ENCODE peak calls at places on chromosome 1, in six cellular contexts. One of them, this sample, is unnamed.
A peak's percentile ranks its signal among the peaks of the same experiment; 100 is the strongest.

GRCh38 chr1:37732111-37732780 is 32.7 kb downstream of the EPHA10 start:
- DNase-seq in body of pancreas: no peak
- DNase-seq in tibial nerve: no peak
- DNase-seq in CD8-positive, alpha-beta T cell: no peak
- DNase-seq in upper lobe of right lung: peak; percentile 15
- DNase-seq in GM23248: no peak
- DNase-seq in this sample: peak; percentile 88

GRCh38 chr1:17617787-17618557 is 78.5 kb downstream of the ARHGEF10L start:
- DNase-seq in upper lobe of right lung: peak; percentile 76
- DNase-seq in body of pancreas: no peak
- DNase-seq in tibial nerve: peak; percentile 40
- DNase-seq in CD8-positive, alpha-beta T cell: no peak
- DNase-seq in GM23248: peak; percentile 76
- DNase-seq in this sample: no peak

GRCh38 chr1:198300451-198300850 is 143.7 kb downstream of the NEK7 start:
- DNase-seq in upper lobe of right lung: no peak
- DNase-seq in body of pancreas: no peak
- DNase-seq in GM23248: no peak
- DNase-seq in CD8-positive, alpha-beta T cell: no peak
- DNase-seq in tibial nerve: no peak
- DNase-seq in this sample: no peak

GRCh38 chr1:101190441-101190840 is 46.4 kb upstream of the S1PR1 start:
- DNase-seq in GM23248: peak; percentile 51
- DNase-seq in tibial nerve: no peak
- DNase-seq in body of pancreas: no peak
- DNase-seq in CD8-positive, alpha-beta T cell: no peak
- DNase-seq in upper lobe of right lung: no peak
- DNase-seq in this sample: no peak

GRCh38 chr1:29415156-29415830 is 179.0 kb downstream of the PTPRU start:
- DNase-seq in GM23248: no peak
- DNase-seq in upper lobe of right lung: no peak
- DNase-seq in CD8-positive, alpha-beta T cell: no peak
- DNase-seq in body of pancreas: no peak
- DNase-seq in tibial nerve: no peak
- DNase-seq in this sample: no peak

GRCh38 chr1:234863596-234863995 is 253.6 kb upstream of the IRF2BP2 start:
- DNase-seq in CD8-positive, alpha-beta T cell: no peak
- DNase-seq in upper lobe of right lung: no peak
- DNase-seq in body of pancreas: no peak
- DNase-seq in tibial nerve: no peak
- DNase-seq in GM23248: peak; percentile 90
- DNase-seq in this sample: peak; percentile 45

GRCh38 chr1:205512059-205513045 is 7.9 kb downstream of the CDK18 start:
- DNase-seq in upper lobe of right lung: no peak
- DNase-seq in tibial nerve: no peak
- DNase-seq in CD8-positive, alpha-beta T cell: no peak
- DNase-seq in GM23248: peak; percentile 32
- DNase-seq in body of pancreas: no peak
- DNase-seq in this sample: peak; percentile 50

GRCh38 chr1:42340093-42340492 is 5.1 kb upstream of the FOXJ3 start:
- DNase-seq in tibial nerve: no peak
- DNase-seq in body of pancreas: peak; percentile 55
- DNase-seq in CD8-positive, alpha-beta T cell: no peak
- DNase-seq in upper lobe of right lung: no peak
- DNase-seq in GM23248: peak; percentile 34
- DNase-seq in this sample: peak; percentile 79

GRCh38 chr1:67307251-67308060 is at the start of gene IL12RB2:
- DNase-seq in body of pancreas: peak; percentile 39
- DNase-seq in upper lobe of right lung: peak; percentile 63
- DNase-seq in GM23248: peak; percentile 5
- DNase-seq in CD8-positive, alpha-beta T cell: no peak
- DNase-seq in tibial nerve: no peak
- DNase-seq in this sample: peak; percentile 51

GRCh38 chr1:189693140-189693539 is 784.5 kb downstream of the BRINP3 start:
- DNase-seq in CD8-positive, alpha-beta T cell: no peak
- DNase-seq in tibial nerve: no peak
- DNase-seq in body of pancreas: no peak
- DNase-seq in GM23248: no peak
- DNase-seq in upper lobe of right lung: no peak
- DNase-seq in this sample: no peak

GRCh38 chr1:175783126-175783722 is 39.8 kb upstream of the TNR start:
- DNase-seq in GM23248: peak; percentile 23
- DNase-seq in CD8-positive, alpha-beta T cell: no peak
- DNase-seq in tibial nerve: no peak
- DNase-seq in upper lobe of right lung: no peak
- DNase-seq in body of pancreas: no peak
- DNase-seq in this sample: no peak

GRCh38 chr1:33460947-33461629 is 11.4 kb upstream of the ZSCAN20 start:
- DNase-seq in tibial nerve: no peak
- DNase-seq in upper lobe of right lung: peak; percentile 42
- DNase-seq in GM23248: no peak
- DNase-seq in CD8-positive, alpha-beta T cell: no peak
- DNase-seq in body of pancreas: no peak
- DNase-seq in this sample: no peak

GRCh38 chr1:31848381-31848897 is 32.6 kb upstream of the SPOCD1 start:
- DNase-seq in upper lobe of right lung: peak; percentile 32
- DNase-seq in CD8-positive, alpha-beta T cell: peak; percentile 25
- DNase-seq in body of pancreas: no peak
- DNase-seq in tibial nerve: no peak
- DNase-seq in GM23248: no peak
- DNase-seq in this sample: peak; percentile 26

GRCh38 chr1:205538211-205538840 is 33.9 kb downstream of the CDK18 start:
- DNase-seq in GM23248: peak; percentile 49
- DNase-seq in tibial nerve: no peak
- DNase-seq in body of pancreas: peak; percentile 2
- DNase-seq in CD8-positive, alpha-beta T cell: no peak
- DNase-seq in upper lobe of right lung: no peak
- DNase-seq in this sample: no peak

GRCh38 chr1:182113879-182114626 is 52.5 kb upstream of the ZNF648 start:
- DNase-seq in tibial nerve: no peak
- DNase-seq in upper lobe of right lung: no peak
- DNase-seq in GM23248: no peak
- DNase-seq in CD8-positive, alpha-beta T cell: no peak
- DNase-seq in body of pancreas: no peak
- DNase-seq in this sample: no peak

GRCh38 chr1:117695796-117696505 is 90.1 kb downstream of the TENT5C start:
- DNase-seq in upper lobe of right lung: no peak
- DNase-seq in body of pancreas: no peak
- DNase-seq in tibial nerve: no peak
- DNase-seq in CD8-positive, alpha-beta T cell: no peak
- DNase-seq in GM23248: peak; percentile 98
- DNase-seq in this sample: no peak

GRCh38 chr1:74145086-74145485 is 52.9 kb downstream of the LRRIQ3 start:
- DNase-seq in GM23248: no peak
- DNase-seq in upper lobe of right lung: no peak
- DNase-seq in CD8-positive, alpha-beta T cell: no peak
- DNase-seq in body of pancreas: no peak
- DNase-seq in tibial nerve: no peak
- DNase-seq in this sample: no peak

GRCh38 chr1:168379110-168379860 is 98.6 kb downstream of the TBX19 start:
- DNase-seq in upper lobe of right lung: no peak
- DNase-seq in GM23248: peak; percentile 41
- DNase-seq in body of pancreas: no peak
- DNase-seq in tibial nerve: no peak
- DNase-seq in CD8-positive, alpha-beta T cell: no peak
- DNase-seq in this sample: no peak

GRCh38 chr1:74767490-74767889 is 34.5 kb downstream of the TYW3 start:
- DNase-seq in body of pancreas: no peak
- DNase-seq in CD8-positive, alpha-beta T cell: no peak
- DNase-seq in tibial nerve: no peak
- DNase-seq in GM23248: peak; percentile 36
- DNase-seq in upper lobe of right lung: no peak
- DNase-seq in this sample: peak; percentile 20

GRCh38 chr1:234369784-234370183 is 3.5 kb upstream of the COA6 start:
- DNase-seq in CD8-positive, alpha-beta T cell: no peak
- DNase-seq in GM23248: peak; percentile 19
- DNase-seq in upper lobe of right lung: no peak
- DNase-seq in body of pancreas: no peak
- DNase-seq in tibial nerve: no peak
- DNase-seq in this sample: no peak

GRCh38 chr1:5447479-5448070 is 544.6 kb downstream of the NPHP4 start:
- DNase-seq in GM23248: no peak
- DNase-seq in tibial nerve: no peak
- DNase-seq in upper lobe of right lung: peak; percentile 25
- DNase-seq in body of pancreas: no peak
- DNase-seq in CD8-positive, alpha-beta T cell: no peak
- DNase-seq in this sample: no peak

GRCh38 chr1:115144176-115144575 is 54.9 kb upstream of the TSPAN2 start:
- DNase-seq in upper lobe of right lung: no peak
- DNase-seq in GM23248: no peak
- DNase-seq in tibial nerve: no peak
- DNase-seq in body of pancreas: no peak
- DNase-seq in CD8-positive, alpha-beta T cell: no peak
- DNase-seq in this sample: no peak

GRCh38 chr1:89670168-89670567 is 37.2 kb downstream of the LRRC8C start:
- DNase-seq in upper lobe of right lung: no peak
- DNase-seq in tibial nerve: no peak
- DNase-seq in GM23248: peak; percentile 82
- DNase-seq in CD8-positive, alpha-beta T cell: no peak
- DNase-seq in body of pancreas: no peak
- DNase-seq in this sample: peak; percentile 3

GRCh38 chr1:176515310-176515709 is 52.3 kb downstream of the PAPPA2 start:
- DNase-seq in CD8-positive, alpha-beta T cell: no peak
- DNase-seq in GM23248: peak; percentile 75
- DNase-seq in tibial nerve: no peak
- DNase-seq in body of pancreas: no peak
- DNase-seq in upper lobe of right lung: no peak
- DNase-seq in this sample: no peak

GRCh38 chr1:172976222-172977041 is 74.3 kb downstream of the TNFSF18 start:
- DNase-seq in tibial nerve: no peak
- DNase-seq in GM23248: peak; percentile 92
- DNase-seq in upper lobe of right lung: no peak
- DNase-seq in CD8-positive, alpha-beta T cell: no peak
- DNase-seq in body of pancreas: peak; percentile 71
- DNase-seq in this sample: peak; percentile 86

GRCh38 chr1:86503477-86504129 is 34.9 kb downstream of the CLCA1 start:
- DNase-seq in upper lobe of right lung: peak; percentile 81
- DNase-seq in tibial nerve: no peak
- DNase-seq in CD8-positive, alpha-beta T cell: no peak
- DNase-seq in GM23248: no peak
- DNase-seq in body of pancreas: no peak
- DNase-seq in this sample: peak; percentile 37

GRCh38 chr1:91791691-91792392 is 94.1 kb downstream of the TGFBR3 start:
- DNase-seq in body of pancreas: no peak
- DNase-seq in CD8-positive, alpha-beta T cell: no peak
- DNase-seq in upper lobe of right lung: no peak
- DNase-seq in GM23248: peak; percentile 36
- DNase-seq in tibial nerve: no peak
- DNase-seq in this sample: no peak

GRCh38 chr1:1228187-1228586 is 3.6 kb downstream of the SDF4 start:
- DNase-seq in GM23248: no peak
- DNase-seq in upper lobe of right lung: no peak
- DNase-seq in body of pancreas: no peak
- DNase-seq in tibial nerve: no peak
- DNase-seq in CD8-positive, alpha-beta T cell: no peak
- DNase-seq in this sample: no peak

GRCh38 chr1:220219865-220220698 is 52.2 kb downstream of the RAB3GAP2 start:
- DNase-seq in body of pancreas: no peak
- DNase-seq in CD8-positive, alpha-beta T cell: no peak
- DNase-seq in GM23248: no peak
- DNase-seq in tibial nerve: no peak
- DNase-seq in upper lobe of right lung: no peak
- DNase-seq in this sample: no peak
- H3K36me3 ChIP-seq in body of pancreas: no peaks in the 10 kb centered on the region
- H3K36me3 ChIP-seq in CD8-positive, alpha-beta T cell: no peaks in the 10 kb centered on the region
- H3K36me3 ChIP-seq in GM23248: no peaks in the 10 kb centered on the region
- H3K36me3 ChIP-seq in tibial nerve: no peaks in the 10 kb centered on the region
- H3K36me3 ChIP-seq in upper lobe of right lung: peaks cover 5% of the 10 kb centered on the region
- H3K36me3 ChIP-seq in this sample: no peaks in the 10 kb centered on the region

DNA sequence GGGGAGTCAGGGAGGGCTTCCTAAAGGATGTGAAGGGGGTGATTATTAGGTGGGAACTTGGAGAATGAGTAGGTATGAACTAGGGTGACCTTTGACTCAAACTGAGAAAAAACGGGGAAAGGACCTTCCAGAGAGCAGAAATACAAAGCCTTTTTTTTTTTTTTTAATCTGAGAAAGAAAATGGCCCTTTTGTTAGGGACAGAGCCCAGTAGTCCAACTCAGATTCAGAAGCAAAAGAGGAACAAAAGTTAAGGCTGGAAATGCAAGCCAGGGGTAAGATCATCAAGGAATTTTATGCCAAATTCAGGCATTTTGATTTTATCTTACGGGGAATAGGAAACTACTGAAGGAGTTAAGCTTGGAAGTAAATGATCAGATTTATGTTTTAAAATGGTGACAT is 96.0 kb upstream of the SMYD2 start:
- DNase-seq in CD8-positive, alpha-beta T cell: no peak
- DNase-seq in upper lobe of right lung: no peak
- DNase-seq in body of pancreas: no peak
- DNase-seq in tibial nerve: no peak
- DNase-seq in GM23248: no peak
- DNase-seq in this sample: no peak
- H3K27ac ChIP-seq in CD8-positive, alpha-beta T cell: no peak overlapping the region
- H3K27ac ChIP-seq in upper lobe of right lung: no peak overlapping the region
- H3K27ac ChIP-seq in body of pancreas: no peak overlapping the region
- H3K27ac ChIP-seq in tibial nerve: no peak overlapping the region
- H3K27ac ChIP-seq in GM23248: no peak overlapping the region
- H3K27ac ChIP-seq in this sample: no peak overlapping the region

GRCh38 chr1:231397882-231398671 is 24.0 kb downstream of the EGLN1 start:
- DNase-seq in CD8-positive, alpha-beta T cell: no peak
- DNase-seq in body of pancreas: no peak
- DNase-seq in upper lobe of right lung: no peak
- DNase-seq in tibial nerve: no peak
- DNase-seq in GM23248: no peak
- DNase-seq in this sample: no peak
- H3K36me3 ChIP-seq in CD8-positive, alpha-beta T cell: no peaks in the 10 kb centered on the region
- H3K36me3 ChIP-seq in body of pancreas: no peaks in the 10 kb centered on the region
- H3K36me3 ChIP-seq in upper lobe of right lung: no peaks in the 10 kb centered on the region
- H3K36me3 ChIP-seq in tibial nerve: no peaks in the 10 kb centered on the region
- H3K36me3 ChIP-seq in GM23248: no peaks in the 10 kb centered on the region
- H3K36me3 ChIP-seq in this sample: no peaks in the 10 kb centered on the region

DNA sequence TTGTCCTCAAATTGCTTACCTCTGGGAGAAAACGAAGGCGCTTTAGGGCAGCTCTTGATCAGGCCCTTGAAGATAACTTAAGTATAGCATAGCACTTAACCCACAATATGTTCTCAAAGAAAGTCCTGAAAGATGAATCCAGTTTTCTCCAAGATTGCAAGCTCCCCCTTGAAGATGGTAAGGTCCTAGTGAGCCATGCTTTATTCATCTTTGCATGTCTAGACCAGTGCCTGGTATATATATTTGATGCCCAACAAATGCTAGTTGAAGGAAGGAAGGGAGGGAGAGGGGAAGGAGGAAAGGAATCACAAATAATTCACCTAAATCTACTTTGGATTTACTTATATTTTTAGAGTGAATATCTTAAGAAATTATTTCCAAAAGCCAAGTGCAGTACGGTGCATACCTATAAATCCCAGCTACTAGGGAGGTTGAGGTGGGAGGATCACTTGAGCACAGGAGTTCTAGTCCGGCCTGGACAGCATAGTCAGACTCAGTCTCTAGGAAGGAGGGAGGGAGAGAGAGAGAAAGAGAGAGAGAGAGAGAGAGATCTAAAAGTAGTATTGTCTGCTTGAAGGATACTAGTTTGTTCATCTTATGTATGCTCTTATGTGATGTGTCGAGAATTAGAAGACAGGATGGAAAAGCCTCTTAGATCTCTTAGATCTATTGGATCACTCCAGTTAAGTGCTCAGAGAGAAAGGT is 25.0 kb downstream of the PBX1 start:
- DNase-seq in tibial nerve: no peak
- DNase-seq in CD8-positive, alpha-beta T cell: no peak
- DNase-seq in GM23248: no peak
- DNase-seq in upper lobe of right lung: no peak
- DNase-seq in body of pancreas: no peak
- DNase-seq in this sample: no peak
- H3K27ac ChIP-seq in tibial nerve: no peak overlapping the region
- H3K27ac ChIP-seq in CD8-positive, alpha-beta T cell: no peak overlapping the region
- H3K27ac ChIP-seq in GM23248: no peak overlapping the region
- H3K27ac ChIP-seq in upper lobe of right lung: no peak overlapping the region
- H3K27ac ChIP-seq in body of pancreas: no peak overlapping the region
- H3K27ac ChIP-seq in this sample: no peak overlapping the region

GRCh38 chr1:226372885-226373284 is 35.0 kb downstream of the PARP1 start:
- DNase-seq in GM23248: no peak
- DNase-seq in upper lobe of right lung: no peak
- DNase-seq in tibial nerve: no peak
- DNase-seq in body of pancreas: no peak
- DNase-seq in CD8-positive, alpha-beta T cell: no peak
- DNase-seq in this sample: no peak
- H3K36me3 ChIP-seq in GM23248: peaks cover 28% of the 10 kb centered on the region
- H3K36me3 ChIP-seq in upper lobe of right lung: peaks cover 98% of the 10 kb centered on the region
- H3K36me3 ChIP-seq in tibial nerve: peaks cover 20% of the 10 kb centered on the region
- H3K36me3 ChIP-seq in body of pancreas: peaks cover 70% of the 10 kb centered on the region
- H3K36me3 ChIP-seq in CD8-positive, alpha-beta T cell: peaks cover 59% of the 10 kb centered on the region
- H3K36me3 ChIP-seq in this sample: peaks cover 34% of the 10 kb centered on the region

This sample was measured in small intestine.